ENCODE peak calls at places on chromosomes 1 and 21, in five cellular contexts. One of them, this sample, is unnamed.

GRCh38 chr1:109924316-109924715 is 13.7 kb downstream of the CSF1 start:
- DNase-seq in IMR-90: no peak
- DNase-seq in A549: no peak
- DNase-seq in SK-N-SH: no peak
- DNase-seq in K562: no peak
- DNase-seq in this sample: no peak

GRCh38 chr1:53410100-53410541 is 49.1 kb upstream of the DMRTB1 start:
- DNase-seq in K562: no peak
- DNase-seq in IMR-90: peak
- DNase-seq in SK-N-SH: peak
- DNase-seq in A549: no peak
- DNase-seq in this sample: peak

GRCh38 chr1:185400057-185400456 is 83.0 kb upstream of the IVNS1ABP start:
- DNase-seq in A549: no peak
- DNase-seq in K562: no peak
- DNase-seq in SK-N-SH: no peak
- DNase-seq in IMR-90: peak
- DNase-seq in this sample: no peak

GRCh38 chr1:154730251-154730650 is 122.3 kb upstream of the ADAR start:
- DNase-seq in IMR-90: peak
- DNase-seq in SK-N-SH: no peak
- DNase-seq in A549: peak
- DNase-seq in K562: no peak
- DNase-seq in this sample: no peak

GRCh38 chr1:15966081-15966955 is 9.6 kb downstream of the ZBTB17 start:
- DNase-seq in A549: no peak
- DNase-seq in K562: no peak
- DNase-seq in IMR-90: peak
- DNase-seq in SK-N-SH: no peak
- DNase-seq in this sample: peak

GRCh38 chr1:156513189-156513588 is 12.6 kb upstream of the MEF2D start:
- DNase-seq in K562: no peak
- DNase-seq in SK-N-SH: no peak
- DNase-seq in A549: no peak
- DNase-seq in IMR-90: peak
- DNase-seq in this sample: no peak

GRCh38 chr1:8547791-8548190 is 229.9 kb downstream of the SLC45A1 start:
- DNase-seq in A549: no peak
- DNase-seq in SK-N-SH: no peak
- DNase-seq in IMR-90: no peak
- DNase-seq in K562: no peak
- DNase-seq in this sample: no peak

GRCh38 chr1:31617917-31618746 is 643 bp downstream of the HCRTR1 start:
- DNase-seq in A549: peak
- DNase-seq in IMR-90: peak
- DNase-seq in K562: peak
- DNase-seq in SK-N-SH: peak
- DNase-seq in this sample: no peak

GRCh38 chr21:34636961-34637360 is 22.0 kb upstream of the RCAN1 start:
- DNase-seq in SK-N-SH: no peak
- DNase-seq in IMR-90: no peak
- DNase-seq in A549: no peak
- DNase-seq in K562: no peak
- DNase-seq in this sample: no peak

GRCh38 chr1:16724718-16725438 is 15.4 kb upstream of the RNU1-4 start:
- DNase-seq in A549: no peak
- DNase-seq in SK-N-SH: peak
- DNase-seq in IMR-90: no peak
- DNase-seq in K562: peak
- DNase-seq in this sample: no peak

GRCh38 chr1:157648317-157648716 is 50.4 kb upstream of the FCRL4 start:
- DNase-seq in K562: no peak
- DNase-seq in SK-N-SH: no peak
- DNase-seq in IMR-90: no peak
- DNase-seq in A549: no peak
- DNase-seq in this sample: no peak

GRCh38 chr1:205680073-205680851 is at the start of gene SLC45A3:
- DNase-seq in K562: peak
- DNase-seq in IMR-90: no peak
- DNase-seq in SK-N-SH: peak
- DNase-seq in A549: peak
- DNase-seq in this sample: no peak

GRCh38 chr1:156242738-156243137 is 754 bp downstream of the BGLAP start:
- DNase-seq in SK-N-SH: no peak
- DNase-seq in IMR-90: no peak
- DNase-seq in A549: no peak
- DNase-seq in K562: no peak
- DNase-seq in this sample: no peak

GRCh38 chr1:61004269-61005003 is 77.9 kb upstream of the NFIA start:
- DNase-seq in A549: no peak
- DNase-seq in K562: no peak
- DNase-seq in IMR-90: no peak
- DNase-seq in SK-N-SH: no peak
- DNase-seq in this sample: no peak

GRCh38 chr1:239274242-239274830 is 112.0 kb upstream of the CHRM3 start:
- DNase-seq in SK-N-SH: no peak
- DNase-seq in IMR-90: no peak
- DNase-seq in A549: no peak
- DNase-seq in K562: no peak
- DNase-seq in this sample: no peak

GRCh38 chr1:31161571-31161970 is 78.1 kb downstream of the NKAIN1 start:
- DNase-seq in A549: no peak
- DNase-seq in SK-N-SH: no peak
- DNase-seq in K562: no peak
- DNase-seq in IMR-90: no peak
- DNase-seq in this sample: no peak

GRCh38 chr1:32291145-32291707 is 657 bp upstream of the HDAC1 start:
- DNase-seq in K562: peak
- DNase-seq in IMR-90: peak
- DNase-seq in A549: peak
- DNase-seq in SK-N-SH: no peak
- DNase-seq in this sample: no peak

GRCh38 chr1:238232036-238232744 is 341.5 kb upstream of the ZP4 start:
- DNase-seq in K562: no peak
- DNase-seq in IMR-90: no peak
- DNase-seq in A549: no peak
- DNase-seq in SK-N-SH: peak
- DNase-seq in this sample: no peak

GRCh38 chr1:15444476-15445389 is 6.5 kb downstream of the CTRC start:
- DNase-seq in IMR-90: no peak
- DNase-seq in K562: peak
- DNase-seq in SK-N-SH: no peak
- DNase-seq in A549: no peak
- DNase-seq in this sample: no peak

GRCh38 chr1:17978016-17978415 is 129.6 kb upstream of the IGSF21 start:
- DNase-seq in K562: no peak
- DNase-seq in IMR-90: no peak
- DNase-seq in SK-N-SH: no peak
- DNase-seq in A549: no peak
- DNase-seq in this sample: no peak

GRCh38 chr21:25496825-25497482 is 110.3 kb downstream of the MRPL39 start:
- DNase-seq in IMR-90: peak
- DNase-seq in K562: no peak
- DNase-seq in SK-N-SH: no peak
- DNase-seq in A549: no peak
- DNase-seq in this sample: no peak

GRCh38 chr1:26771643-26772321 is 16.0 kb upstream of the PIGV start:
- DNase-seq in SK-N-SH: no peak
- DNase-seq in K562: peak
- DNase-seq in IMR-90: peak
- DNase-seq in A549: peak
- DNase-seq in this sample: no peak

GRCh38 chr1:241611063-241611462 is 29.1 kb downstream of the CHML start:
- DNase-seq in A549: peak
- DNase-seq in IMR-90: peak
- DNase-seq in SK-N-SH: peak
- DNase-seq in K562: peak
- DNase-seq in this sample: no peak

GRCh38 chr1:234932506-234932905 is 196.1 kb downstream of the TOMM20 start:
- DNase-seq in SK-N-SH: no peak
- DNase-seq in A549: no peak
- DNase-seq in K562: no peak
- DNase-seq in IMR-90: no peak
- DNase-seq in this sample: no peak
- TF ChIP-seq RCOR1 in SK-N-SH: no peak
- TF ChIP-seq RCOR1 in A549: no peak
- TF ChIP-seq RCOR1 in K562: no peak
- TF ChIP-seq RCOR1 in IMR-90: no peak
- TF ChIP-seq RCOR1 in this sample: no peak

DNA sequence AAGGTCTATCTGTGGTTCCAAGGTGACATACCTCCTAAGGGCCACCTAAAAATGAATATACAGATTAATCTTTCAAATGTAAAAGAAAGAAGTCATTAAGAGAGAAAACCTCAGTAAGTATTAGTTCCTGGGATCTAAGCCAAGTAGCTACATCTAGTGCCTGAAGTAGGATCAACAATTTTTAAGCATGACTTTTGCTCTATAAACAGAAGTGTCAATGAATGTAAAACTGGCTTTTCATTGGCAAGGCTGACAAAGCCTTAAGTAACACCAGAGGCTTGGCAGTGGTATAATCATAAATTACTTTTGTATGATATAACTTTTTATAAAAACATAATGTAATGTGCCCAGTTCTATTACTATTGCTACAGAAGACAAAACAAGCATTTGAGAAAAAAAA is 12.2 kb upstream of the ACADM start:
- DNase-seq in SK-N-SH: no peak
- DNase-seq in A549: no peak
- DNase-seq in IMR-90: no peak
- DNase-seq in K562: no peak
- DNase-seq in this sample: no peak
- TF ChIP-seq RCOR1 in SK-N-SH: no peak
- TF ChIP-seq RCOR1 in A549: no peak
- TF ChIP-seq RCOR1 in IMR-90: no peak
- TF ChIP-seq RCOR1 in K562: no peak
- TF ChIP-seq RCOR1 in this sample: no peak

GRCh38 chr21:39099859-39100258 is 83.4 kb downstream of the PSMG1 start:
- DNase-seq in A549: no peak
- DNase-seq in IMR-90: no peak
- DNase-seq in SK-N-SH: no peak
- DNase-seq in K562: no peak
- DNase-seq in this sample: no peak
- TF ChIP-seq RCOR1 in A549: no peak
- TF ChIP-seq RCOR1 in IMR-90: no peak
- TF ChIP-seq RCOR1 in SK-N-SH: no peak
- TF ChIP-seq RCOR1 in K562: no peak
- TF ChIP-seq RCOR1 in this sample: no peak

GRCh38 chr1:5901841-5902240 is 90.4 kb downstream of the NPHP4 start:
- DNase-seq in A549: no peak
- DNase-seq in SK-N-SH: no peak
- DNase-seq in IMR-90: no peak
- DNase-seq in K562: no peak
- DNase-seq in this sample: no peak
- TF ChIP-seq RCOR1 in A549: no peak
- TF ChIP-seq RCOR1 in SK-N-SH: no peak
- TF ChIP-seq RCOR1 in IMR-90: no peak
- TF ChIP-seq RCOR1 in K562: no peak
- TF ChIP-seq RCOR1 in this sample: no peak

DNA sequence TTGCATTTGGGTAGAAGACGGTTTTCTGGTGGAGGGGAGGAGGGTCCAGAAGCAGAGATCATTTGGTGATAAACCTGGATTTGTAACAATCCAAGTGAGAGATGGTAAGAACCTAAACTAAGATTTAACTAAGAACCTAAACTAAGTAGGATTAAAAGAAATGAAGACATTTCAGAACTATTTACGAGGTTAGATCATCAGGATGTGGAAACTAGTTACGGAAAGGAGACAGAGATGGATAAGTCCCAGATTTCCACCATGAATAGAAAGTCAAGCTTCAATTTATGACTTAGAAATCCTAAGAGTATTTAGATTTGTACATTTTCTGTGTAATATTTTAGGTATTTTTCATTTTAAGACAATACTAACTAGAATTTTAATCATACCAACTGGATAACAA is 86.3 kb downstream of the SEC16B start:
- DNase-seq in K562: no peak
- DNase-seq in IMR-90: no peak
- DNase-seq in SK-N-SH: no peak
- DNase-seq in A549: no peak
- DNase-seq in this sample: no peak
- TF ChIP-seq RCOR1 in K562: no peak
- TF ChIP-seq RCOR1 in IMR-90: no peak
- TF ChIP-seq RCOR1 in SK-N-SH: no peak
- TF ChIP-seq RCOR1 in A549: no peak
- TF ChIP-seq RCOR1 in this sample: no peak

GRCh38 chr1:247437551-247438535 is 20.1 kb downstream of the OR2B11 start:
- DNase-seq in IMR-90: no peak
- DNase-seq in SK-N-SH: no peak
- DNase-seq in A549: no peak
- DNase-seq in K562: no peak
- DNase-seq in this sample: no peak

GRCh38 chr1:247435026-247435770 is 19.2 kb downstream of the NLRP3 start:
- DNase-seq in A549: no peak
- DNase-seq in K562: no peak
- DNase-seq in SK-N-SH: no peak
- DNase-seq in IMR-90: no peak
- DNase-seq in this sample: peak

GRCh38 chr1:247430430-247430829 is 14.5 kb downstream of the NLRP3 start:
- DNase-seq in SK-N-SH: no peak
- DNase-seq in A549: no peak
- DNase-seq in K562: no peak
- DNase-seq in IMR-90: no peak
- DNase-seq in this sample: no peak

GRCh38 chr1:247431643-247432042 is 15.7 kb downstream of the NLRP3 start:
- DNase-seq in K562: peak
- DNase-seq in IMR-90: no peak
- DNase-seq in A549: no peak
- DNase-seq in SK-N-SH: no peak
- DNase-seq in this sample: no peak

DNA sequence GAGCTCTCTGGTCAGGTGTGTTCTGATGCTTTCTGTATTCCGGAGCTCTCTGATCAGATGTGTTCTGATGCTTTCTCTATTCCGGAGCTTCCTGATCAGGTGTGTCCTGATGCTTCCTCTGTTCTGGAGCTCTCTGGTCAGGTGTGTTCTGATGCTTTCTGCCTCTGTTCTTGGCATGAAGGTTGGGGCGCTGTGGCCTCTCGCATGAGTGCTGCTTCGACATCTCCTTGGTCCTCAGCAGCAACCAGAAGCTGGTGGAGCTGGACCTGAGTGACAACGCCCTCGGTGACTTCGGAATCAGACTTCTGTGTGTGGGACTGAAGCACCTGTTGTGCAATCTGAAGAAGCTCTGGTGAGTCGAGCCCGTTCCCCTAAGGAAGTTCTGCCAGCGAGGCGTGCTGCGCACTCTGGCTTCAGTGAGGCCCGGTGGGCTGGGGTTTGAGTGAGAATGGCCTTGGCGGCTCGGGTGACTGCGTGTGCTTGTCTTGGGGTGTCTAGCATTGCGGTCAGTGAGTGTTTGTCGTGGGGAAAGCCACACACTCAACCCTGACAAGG is 18.0 kb downstream of the NLRP3 start:
- DNase-seq in A549: no peak
- DNase-seq in SK-N-SH: no peak
- DNase-seq in K562: no peak
- DNase-seq in IMR-90: no peak
- DNase-seq in this sample: no peak
- TF ChIP-seq RCOR1 in A549: no peak
- TF ChIP-seq RCOR1 in SK-N-SH: no peak
- TF ChIP-seq RCOR1 in K562: no peak
- TF ChIP-seq RCOR1 in IMR-90: no peak
- TF ChIP-seq RCOR1 in this sample: no peak

This sample was measured in GM12878.